ENCODE peak calls at places on chromosomes 5 and 9, in five cellular contexts. R is right lobe of liver, F is A673, S is upper lobe of right lung, K is GM23338. A is an unnamed sample. For H3K27me3, the result is how much of the 10 kb centered on the place peaks cover.

GRCh38 chr9:95810814-95811213 is 64.7 kb upstream of the ERCC6L2 start:
- DNase-seq in R (no peak), F (no peak), S (no peak), K (no peak), A (no peak)

GRCh38 chr9:32603914-32604852 is 31.2 kb upstream of the NDUFB6 start:
- DNase-seq in R (no peak), F (no peak), S (no peak), K (no peak), A (no peak)

GRCh38 chr9:15243086-15243485 is 63.9 kb downstream of the TTC39B start:
- DNase-seq in R (no peak), F (no peak), S (no peak), K (no peak), A (no peak)

GRCh38 chr5:149886697-149887470 is 57.7 kb downstream of the PDE6A start:
- DNase-seq in R (no peak), F (peak), S (no peak), K (no peak), A (no peak)

GRCh38 chr9:117344892-117345660 is 69.8 kb downstream of the ASTN2 start:
- DNase-seq in R (no peak), F (no peak), S (no peak), K (peak), A (no peak)

GRCh38 chr9:26326473-26327044 is 566.0 kb downstream of the CAAP1 start:
- DNase-seq in R (no peak), F (peak), S (no peak), K (peak), A (no peak)

GRCh38 chr9:111728617-111729366 is 65.9 kb downstream of the SHOC1 start:
- DNase-seq in R (no peak), F (peak), S (no peak), K (no peak), A (no peak)

GRCh38 chr5:151081426-151082273 is 816 bp upstream of the TNIP1 start:
- DNase-seq in R (no peak), F (no peak), S (no peak), K (no peak), A (no peak)

GRCh38 chr5:117559005-117559844 is 984.6 kb upstream of the SEMA6A start:
- DNase-seq in R (no peak), F (no peak), S (no peak), K (no peak), A (no peak)

GRCh38 chr5:141135030-141135717 is at the start of gene PCDHB5:
- DNase-seq in R (no peak), F (peak), S (no peak), K (peak), A (no peak)

GRCh38 chr5:115179959-115180709 is 10.4 kb upstream of the TRIM36 start:
- DNase-seq in R (no peak), F (peak), S (peak), K (peak), A (no peak)

GRCh38 chr5:5198111-5198510 is 58.0 kb downstream of the ADAMTS16 start:
- DNase-seq in R (no peak), F (peak), S (no peak), K (no peak), A (no peak)

GRCh38 chr5:178119915-178120660 is 6.8 kb downstream of the N4BP3 start:
- DNase-seq in R (peak), F (no peak), S (no peak), K (no peak), A (no peak)

GRCh38 chr9:106700676-106701075 is 162.3 kb upstream of the ZNF462 start:
- DNase-seq in R (no peak), F (no peak), S (no peak), K (no peak), A (no peak)

GRCh38 chr9:130268521-130269131 is 3.1 kb downstream of the HMCN2 start:
- DNase-seq in R (no peak), F (no peak), S (no peak), K (peak), A (no peak)

GRCh38 chr5:142036918-142037317 is 24.1 kb upstream of the GNPDA1 start:
- DNase-seq in R (no peak), F (no peak), S (no peak), K (no peak), A (no peak)

GRCh38 chr5:176889321-176890280 is 9.5 kb downstream of the HK3 start:
- DNase-seq in R (no peak), F (no peak), S (no peak), K (no peak), A (no peak)

GRCh38 chr5:39186722-39187539 is 32.4 kb downstream of the FYB1 start:
- DNase-seq in R (no peak), F (no peak), S (no peak), K (no peak), A (no peak)

GRCh38 chr5:39189297-39189955 is 29.9 kb downstream of the FYB1 start:
- DNase-seq in R (no peak), F (no peak), S (no peak), K (no peak), A (peak)

GRCh38 chr5:39186289-39186688 is 33.1 kb downstream of the FYB1 start:
- DNase-seq in R (no peak), F (no peak), S (no peak), K (no peak), A (no peak)

GRCh38 chr5:39187873-39188731 is 31.3 kb downstream of the FYB1 start:
- DNase-seq in R (no peak), F (no peak), S (no peak), K (no peak), A (peak)

DNA sequence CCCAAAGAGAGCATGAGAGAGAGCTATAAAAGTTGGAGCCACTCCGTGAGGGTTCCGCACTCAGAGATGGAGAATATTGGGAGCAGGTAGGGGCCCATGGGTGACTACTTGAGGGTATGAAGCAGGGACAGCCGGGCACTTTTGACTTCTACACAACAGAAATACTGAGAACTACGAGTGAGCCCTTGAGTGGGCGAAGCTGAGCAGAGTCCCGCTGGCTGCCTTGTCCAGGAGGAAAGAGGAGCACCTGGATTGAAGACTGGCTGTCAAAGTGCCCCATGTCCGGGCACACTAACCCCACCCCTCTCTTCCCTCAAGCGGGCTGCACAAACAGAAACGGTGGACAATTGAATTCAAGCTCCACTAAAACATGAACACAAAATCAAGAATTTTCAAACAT is 33.6 kb downstream of the FYB1 start:
- DNase-seq in R (no peak), F (no peak), S (no peak), K (no peak), A (peak)
- H3K27ac ChIP-seq in R (no peak), F (no peak), S (no peak), K (no peak), A (no peak)

GRCh38 chr9:34628656-34629491 is at the start of gene ARID3C:
- DNase-seq in R (peak), F (no peak), S (peak), K (peak), A (no peak)
- H3K27me3 ChIP-seq in R (under half), F (half or more), S (half or more), K (half or more), A (under half)

GRCh38 chr9:121196389-121196788 is 5.3 kb downstream of the RAB14 start:
- DNase-seq in R (no peak), F (no peak), S (no peak), K (no peak), A (no peak)
- H3K27ac ChIP-seq in R (no peak), F (no peak), S (no peak), K (no peak), A (no peak)

DNA sequence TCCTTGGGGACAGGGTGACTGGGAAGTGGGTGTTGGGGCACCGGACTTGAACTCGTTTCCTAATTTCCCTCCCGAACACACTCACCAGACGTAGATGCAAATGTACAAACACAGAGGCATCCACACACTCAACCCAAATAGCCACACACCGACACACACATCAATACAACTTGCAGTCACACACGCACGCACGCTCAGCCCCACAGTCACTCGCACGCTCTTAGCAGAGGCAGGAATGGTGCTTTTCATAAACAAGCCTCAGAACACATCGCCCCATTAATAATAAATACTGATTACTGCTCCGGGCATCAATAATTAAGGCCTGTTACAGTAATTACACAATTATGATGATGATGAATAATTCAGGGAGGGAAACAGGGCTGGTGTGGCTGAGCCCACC is 5.7 kb downstream of the BARHL1 start:
- DNase-seq in R (no peak), F (no peak), S (no peak), K (no peak), A (no peak)
- H3K27me3 ChIP-seq in R (under half), F (half or more), S (half or more), K (half or more), A (half or more)

GRCh38 chr5:41095324-41096101 is 24.4 kb upstream of the MROH2B start:
- DNase-seq in R (no peak), F (no peak), S (no peak), K (no peak), A (no peak)
- H3K27ac ChIP-seq in R (no peak), F (no peak), S (no peak), K (no peak), A (no peak)

GRCh38 chr5:174734571-174735497 is 10.5 kb downstream of the MSX2 start:
- DNase-seq in R (no peak), F (no peak), S (no peak), K (peak), A (no peak)

GRCh38 chr5:174732040-174733020 is 7.9 kb downstream of the MSX2 start:
- DNase-seq in R (no peak), F (no peak), S (no peak), K (peak), A (no peak)

GRCh38 chr5:174733091-174733690 is 8.8 kb downstream of the MSX2 start:
- DNase-seq in R (no peak), F (no peak), S (no peak), K (peak), A (no peak)

GRCh38 chr5:174735498-174736350 is 11.3 kb downstream of the MSX2 start:
- DNase-seq in R (no peak), F (no peak), S (no peak), K (peak), A (no peak)

DNA sequence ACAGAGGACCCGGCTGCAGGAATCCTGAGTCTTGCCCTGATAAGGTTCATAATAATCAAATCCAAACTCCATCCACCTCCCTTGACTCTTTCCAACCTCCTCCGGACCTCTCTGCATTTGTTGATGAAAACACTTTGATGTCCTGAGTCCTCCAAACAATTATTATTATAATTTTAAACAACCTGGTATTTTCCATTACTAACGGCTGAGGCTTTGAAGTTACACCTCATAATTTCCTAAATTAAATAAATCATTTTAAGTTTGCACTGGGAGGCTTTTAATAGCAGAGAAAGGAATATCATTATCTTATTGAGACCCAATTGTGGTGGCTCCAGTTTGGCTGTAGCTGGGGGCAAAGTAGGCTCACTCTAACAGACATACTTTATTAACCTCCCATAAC is 9.5 kb downstream of the MSX2 start:
- DNase-seq in R (no peak), F (no peak), S (no peak), K (no peak), A (no peak)
- H3K27me3 ChIP-seq in R (under half), F (half or more), S (half or more), K (half or more), A (under half)